ENCODE peak calls at places on chromosomes 13 and 19, in six cellular contexts. Q, R, E, P, T and J are unnamed samples.

GRCh38 chr13:39773833-39774232 is 118.4 kb downstream of the COG6 start:
- DNase-seq in Q (peak), R (no peak), E (peak), P (no peak), T (no peak), J (peak)

GRCh38 chr19:42113641-42114348 is 18.5 kb downstream of the POU2F2 start:
- DNase-seq in Q (peak), R (no peak), E (peak), P (no peak), T (no peak), J (peak)

GRCh38 chr13:112928958-112929777 is 39.8 kb upstream of the MCF2L start:
- DNase-seq in Q (peak), R (peak), E (no peak), P (peak), T (peak), J (no peak)

GRCh38 chr19:44850641-44851109 is 4.6 kb downstream of the NECTIN2 start:
- DNase-seq in Q (no peak), R (no peak), E (no peak), P (no peak), T (no peak), J (no peak)

GRCh38 chr13:70812481-70812880 is 704.2 kb upstream of the KLHL1 start:
- DNase-seq in Q (peak), R (no peak), E (peak), P (no peak), T (no peak), J (no peak)

GRCh38 chr13:29858667-29859066 is 8.2 kb upstream of the UBL3 start:
- DNase-seq in Q (no peak), R (no peak), E (no peak), P (no peak), T (no peak), J (no peak)

GRCh38 chr13:106453101-106453500 is 82.4 kb downstream of the EFNB2 start:
- DNase-seq in Q (no peak), R (no peak), E (no peak), P (no peak), T (no peak), J (no peak)

GRCh38 chr13:84192125-84192524 is 309.9 kb upstream of the SLITRK1 start:
- DNase-seq in Q (peak), R (no peak), E (peak), P (no peak), T (no peak), J (peak)

GRCh38 chr13:47249296-47249695 is 352.4 kb upstream of the HTR2A start:
- DNase-seq in Q (no peak), R (no peak), E (peak), P (no peak), T (no peak), J (no peak)

GRCh38 chr13:60448907-60449510 is 52.0 kb downstream of the TDRD3 start:
- DNase-seq in Q (peak), R (no peak), E (peak), P (peak), T (peak), J (no peak)

GRCh38 chr19:3062165-3063105 is at the start of gene TLE5:
- DNase-seq in Q (no peak), R (peak), E (peak), P (peak), T (peak), J (peak)

GRCh38 chr19:51372649-51373504 is at the start of gene NKG7:
- DNase-seq in Q (no peak), R (no peak), E (no peak), P (no peak), T (no peak), J (no peak)

GRCh38 chr13:114149774-114150740 is 17.6 kb upstream of the RASA3 start:
- DNase-seq in Q (no peak), R (no peak), E (no peak), P (no peak), T (no peak), J (no peak)

GRCh38 chr19:30061557-30062330 is 119.7 kb downstream of the URI1 start:
- DNase-seq in Q (no peak), R (peak), E (no peak), P (no peak), T (peak), J (no peak)

GRCh38 chr19:3821857-3822364 is 35.7 kb upstream of the MATK start:
- DNase-seq in Q (peak), R (peak), E (peak), P (peak), T (peak), J (peak)

GRCh38 chr19:12833747-12834417 is 497 bp downstream of the RTBDN start:
- DNase-seq in Q (no peak), R (no peak), E (peak), P (no peak), T (peak), J (peak)

GRCh38 chr19:34655651-34656050 is 21.3 kb downstream of the SCGB2B2 start:
- DNase-seq in Q (no peak), R (no peak), E (no peak), P (no peak), T (no peak), J (no peak)

GRCh38 chr13:42633495-42633894 is 59.5 kb downstream of the TNFSF11 start:
- DNase-seq in Q (peak), R (no peak), E (peak), P (no peak), T (no peak), J (no peak)

DNA sequence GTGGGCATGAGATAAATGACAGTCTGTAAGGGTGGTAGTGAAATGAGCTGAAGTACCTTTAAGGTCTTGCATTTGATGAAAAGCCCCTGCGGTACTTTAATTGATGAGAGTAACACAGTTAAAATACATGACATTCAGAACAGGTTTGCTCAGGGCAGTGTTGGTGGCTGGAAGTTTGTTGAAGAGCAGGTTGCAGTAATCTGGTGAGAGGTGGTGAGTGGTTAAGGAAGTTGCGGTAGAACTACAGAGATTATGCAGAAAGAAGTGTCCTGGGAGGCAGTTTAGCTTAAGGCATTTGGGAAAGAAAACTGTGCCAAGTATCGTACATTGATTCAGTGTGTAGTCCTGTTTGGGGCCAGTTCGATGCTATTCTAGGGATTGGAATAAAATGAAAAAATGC is 42.6 kb downstream of the SLAIN1 start:
- DNase-seq in Q (no peak), R (no peak), E (no peak), P (no peak), T (no peak), J (no peak)
- H3K4me3 ChIP-seq in Q (no peak), R (no peak), E (no peak), P (no peak), T (no peak), J (no peak)

DNA sequence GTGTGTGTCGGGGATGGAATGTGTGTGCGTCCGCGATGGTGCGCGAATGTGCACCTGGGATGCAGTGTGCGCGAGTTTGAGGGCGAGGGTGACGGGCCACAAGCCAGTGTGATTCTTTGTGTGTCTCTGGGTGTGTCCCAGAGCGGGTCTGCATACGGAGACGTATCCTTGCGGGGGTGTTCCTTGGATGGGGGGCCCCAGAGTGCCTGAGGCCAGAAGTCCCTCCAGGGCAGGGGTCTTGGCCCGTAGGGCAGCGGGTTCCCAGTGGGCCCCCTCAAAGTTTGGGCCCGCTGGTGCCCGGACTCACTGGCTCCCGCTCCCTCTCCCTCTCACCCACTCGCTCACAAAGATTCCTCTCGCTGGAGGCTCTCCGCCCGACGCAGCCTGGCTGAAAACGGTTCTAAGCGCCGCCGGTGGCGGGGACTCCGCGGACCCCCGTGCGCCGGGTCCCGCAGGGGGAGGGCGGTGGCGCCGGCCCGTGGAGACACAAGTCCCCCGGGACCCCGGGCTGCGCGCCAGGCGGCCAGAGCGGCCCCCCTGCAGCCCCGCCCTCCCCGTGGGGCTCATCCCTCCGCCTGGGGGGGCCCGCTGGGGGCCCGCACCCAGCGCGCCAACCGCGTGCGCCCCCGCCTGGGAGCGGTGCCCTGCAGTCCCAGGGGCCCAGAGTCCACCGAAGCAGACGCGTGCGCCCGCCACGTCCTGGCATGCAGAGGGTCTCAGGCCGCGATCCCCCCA is 886 bp downstream of the CRLF1 start:
- DNase-seq in Q (no peak), R (no peak), E (no peak), P (no peak), T (peak), J (no peak)
- H3K4me3 ChIP-seq in Q (peak), R (peak), E (no peak), P (peak), T (no peak), J (peak)

GRCh38 chr19:47886010-47886559 is at the start of gene SULT2A1:
- DNase-seq in Q (no peak), R (no peak), E (no peak), P (no peak), T (no peak), J (no peak)
- H3K4me3 ChIP-seq in Q (no peak), R (peak), E (no peak), P (no peak), T (no peak), J (no peak)

GRCh38 chr19:15810335-15810734 is 5.1 kb downstream of the OR10H1 start:
- DNase-seq in Q (no peak), R (no peak), E (peak), P (peak), T (no peak), J (peak)

GRCh38 chr19:15813916-15814315 is 1.5 kb downstream of the OR10H1 start:
- DNase-seq in Q (no peak), R (no peak), E (no peak), P (no peak), T (no peak), J (no peak)

GRCh38 chr19:15815306-15815705 is at the start of gene OR10H1:
- DNase-seq in Q (no peak), R (no peak), E (peak), P (no peak), T (no peak), J (no peak)

GRCh38 chr19:15811476-15811875 is 4.0 kb downstream of the OR10H1 start:
- DNase-seq in Q (no peak), R (no peak), E (no peak), P (no peak), T (no peak), J (no peak)

DNA sequence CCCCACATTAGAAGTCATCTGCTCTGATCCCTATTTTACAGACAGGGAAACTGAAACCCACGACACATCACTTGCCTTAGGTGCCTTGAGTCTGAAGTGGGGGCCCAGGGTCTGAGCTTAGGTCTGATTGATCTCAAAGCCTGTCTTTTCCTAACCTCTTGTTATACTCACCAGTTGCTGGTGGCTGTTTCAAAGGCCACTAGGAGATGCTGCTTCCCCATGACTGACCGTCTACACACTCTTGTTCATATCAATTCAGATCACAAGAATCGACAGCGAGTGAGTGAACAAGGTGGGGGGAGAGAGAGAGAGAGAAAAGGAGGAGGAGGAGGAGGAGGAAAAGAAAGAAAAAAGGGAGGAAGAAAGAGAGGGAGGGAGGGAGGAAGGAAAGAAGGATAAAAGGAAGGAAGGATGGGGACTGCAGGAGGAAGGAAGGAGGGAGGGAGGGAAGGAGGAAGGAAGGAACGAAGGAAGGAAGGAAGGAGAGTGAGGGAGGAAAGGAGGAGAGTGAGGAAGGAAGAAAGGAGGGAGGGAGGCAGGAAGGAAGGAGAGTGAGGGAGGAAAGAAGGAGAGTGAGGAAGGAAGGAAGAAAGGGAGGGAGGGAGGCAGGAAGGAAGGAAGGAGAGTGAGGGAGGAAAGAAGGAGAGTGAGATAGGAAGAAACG is 3.3 kb downstream of the OR10H1 start:
- DNase-seq in Q (no peak), R (no peak), E (peak), P (no peak), T (no peak), J (no peak)
- H3K4me3 ChIP-seq in Q (no peak), R (no peak), E (no peak), P (no peak), T (no peak), J (no peak)

DNA sequence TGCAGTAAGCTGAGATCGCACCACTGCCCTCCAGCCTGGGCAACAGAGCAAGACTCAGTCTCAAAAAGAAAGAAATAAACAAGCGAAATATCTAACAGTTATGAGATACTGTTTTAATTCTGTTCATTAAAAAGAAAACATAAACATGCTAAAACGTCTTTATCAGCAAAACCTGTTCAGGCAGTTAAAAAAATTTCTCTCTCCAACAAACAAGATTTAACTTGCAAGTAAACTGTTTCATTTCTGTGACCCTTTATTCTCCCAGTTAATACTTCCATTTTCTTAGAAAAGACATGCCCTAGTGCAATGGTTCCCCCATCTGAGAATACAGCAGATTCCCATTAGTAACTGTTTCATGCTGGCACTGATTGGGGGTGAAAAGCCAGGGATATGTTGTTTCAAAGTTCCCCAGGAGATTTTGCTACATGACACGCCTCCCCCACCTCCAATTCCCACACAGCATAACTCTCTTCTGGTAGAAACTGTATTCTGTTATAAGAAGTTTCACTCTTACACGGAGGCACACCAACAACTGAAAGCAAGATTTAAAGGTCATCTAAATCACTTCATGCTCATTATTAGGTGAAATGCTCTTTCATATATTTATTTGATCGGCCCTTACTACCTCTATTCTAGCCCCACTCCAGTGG is 24.4 kb downstream of the ELF1 start:
- DNase-seq in Q (no peak), R (no peak), E (no peak), P (no peak), T (no peak), J (no peak)
- H3K4me3 ChIP-seq in Q (no peak), R (no peak), E (no peak), P (no peak), T (no peak), J (no peak)